ENCODE peak calls at places on chromosomes 1 and 21, in nine cellular contexts. H, U, G, Y, T, I, J, B and L are unnamed samples.

GRCh38 chr21:31873275-31873695 is 465 bp downstream of the HUNK start:
- DNase-seq in H (no peak), U (no peak), G (no peak), Y (peak), T (no peak), I (no peak), J (no peak), B (no peak), L (no peak)

GRCh38 chr1:33030575-33030974 is 6.1 kb downstream of the AK2 start:
- DNase-seq in H (no peak), U (no peak), G (peak), Y (no peak), T (no peak), I (no peak), J (no peak), B (no peak), L (no peak)

GRCh38 chr1:85465099-85465790 is at the start of gene DDAH1:
- DNase-seq in H (peak), U (peak), G (peak), Y (peak), T (no peak), I (no peak), J (no peak), B (peak), L (no peak)

GRCh38 chr1:62045579-62045978 is 149.1 kb upstream of the L1TD1 start:
- DNase-seq in H (peak), U (no peak), G (no peak), Y (no peak), T (no peak), I (no peak), J (no peak), B (no peak), L (peak)

GRCh38 chr1:178614286-178614685 is 101.4 kb downstream of the TEX35 start:
- DNase-seq in H (no peak), U (no peak), G (no peak), Y (peak), T (no peak), I (no peak), J (no peak), B (no peak), L (no peak)

GRCh38 chr1:52518962-52519361 is 33.9 kb downstream of the TUT4 start:
- DNase-seq in H (no peak), U (no peak), G (no peak), Y (no peak), T (no peak), I (no peak), J (no peak), B (no peak), L (no peak)

GRCh38 chr1:4275083-4275482 is 375.0 kb upstream of the C1orf174 start:
- DNase-seq in H (no peak), U (no peak), G (no peak), Y (no peak), T (no peak), I (no peak), J (no peak), B (no peak), L (no peak)

GRCh38 chr1:68140536-68140935 is 90.1 kb upstream of the DIRAS3 start:
- DNase-seq in H (no peak), U (no peak), G (peak), Y (no peak), T (no peak), I (no peak), J (no peak), B (no peak), L (no peak)

GRCh38 chr1:186503210-186503609 is 42.3 kb upstream of the PDC start:
- DNase-seq in H (no peak), U (no peak), G (peak), Y (no peak), T (no peak), I (no peak), J (no peak), B (no peak), L (no peak)

GRCh38 chr1:8880068-8880676 is 1.7 kb upstream of the ENO1 start:
- DNase-seq in H (no peak), U (peak), G (peak), Y (peak), T (no peak), I (no peak), J (no peak), B (peak), L (no peak)

GRCh38 chr1:21594495-21594894 is 74.7 kb downstream of the RAP1GAP start:
- DNase-seq in H (no peak), U (no peak), G (peak), Y (no peak), T (no peak), I (no peak), J (no peak), B (no peak), L (no peak)

GRCh38 chr1:186033744-186034345 is 299.7 kb downstream of the HMCN1 start:
- DNase-seq in H (no peak), U (no peak), G (peak), Y (no peak), T (no peak), I (no peak), J (no peak), B (no peak), L (no peak)

GRCh38 chr1:89286549-89287181 is 14.0 kb upstream of the GBP5 start:
- DNase-seq in H (no peak), U (no peak), G (no peak), Y (no peak), T (no peak), I (peak), J (no peak), B (no peak), L (no peak)

GRCh38 chr1:33815061-33815460 is 48.8 kb upstream of the HMGB4 start:
- DNase-seq in H (no peak), U (no peak), G (peak), Y (no peak), T (no peak), I (no peak), J (no peak), B (no peak), L (peak)

GRCh38 chr1:232793944-232794343 is 11.3 kb upstream of the MAP10 start:
- DNase-seq in H (no peak), U (no peak), G (peak), Y (no peak), T (no peak), I (no peak), J (no peak), B (no peak), L (peak)

GRCh38 chr1:32761253-32761877 is 55.8 kb downstream of the YARS1 start:
- DNase-seq in H (no peak), U (peak), G (peak), Y (peak), T (no peak), I (no peak), J (no peak), B (no peak), L (peak)

GRCh38 chr1:2591581-2592261 is 5.1 kb downstream of the PRXL2B start:
- DNase-seq in H (peak), U (peak), G (no peak), Y (no peak), T (no peak), I (no peak), J (no peak), B (no peak), L (no peak)

GRCh38 chr21:36473203-36473602 is 6.7 kb downstream of the CLDN14 start:
- DNase-seq in H (no peak), U (no peak), G (no peak), Y (no peak), T (no peak), I (no peak), J (no peak), B (no peak), L (no peak)

GRCh38 chr1:229557214-229557850 is 1.2 kb downstream of the ABCB10 start:
- DNase-seq in H (no peak), U (no peak), G (peak), Y (no peak), T (no peak), I (peak), J (no peak), B (no peak), L (no peak)

GRCh38 chr1:66350001-66350547 is 183.9 kb upstream of the SGIP1 start:
- DNase-seq in H (no peak), U (no peak), G (peak), Y (peak), T (no peak), I (peak), J (peak), B (peak), L (no peak)

GRCh38 chr1:178037510-178038253 is 56.2 kb upstream of the RASAL2 start:
- DNase-seq in H (peak), U (peak), G (peak), Y (peak), T (peak), I (no peak), J (no peak), B (peak), L (no peak)

GRCh38 chr21:45873418-45873817 is 108.2 kb upstream of the COL6A1 start:
- DNase-seq in H (no peak), U (no peak), G (no peak), Y (no peak), T (no peak), I (no peak), J (no peak), B (no peak), L (no peak)

GRCh38 chr1:47724427-47724999 is 272.7 kb downstream of the TRABD2B start:
- DNase-seq in H (no peak), U (no peak), G (no peak), Y (no peak), T (no peak), I (no peak), J (no peak), B (no peak), L (no peak)

GRCh38 chr1:28313710-28314510 is 14.9 kb upstream of the MED18 start:
- DNase-seq in H (peak), U (peak), G (peak), Y (no peak), T (peak), I (no peak), J (no peak), B (no peak), L (peak)

GRCh38 chr21:43657355-43658093 is 1.8 kb downstream of the HSF2BP start:
- DNase-seq in H (peak), U (no peak), G (peak), Y (no peak), T (no peak), I (no peak), J (no peak), B (no peak), L (no peak)

GRCh38 chr1:151370211-151370911 is 2.1 kb downstream of the SELENBP1 start:
- DNase-seq in H (peak), U (no peak), G (no peak), Y (no peak), T (no peak), I (no peak), J (no peak), B (no peak), L (no peak)

GRCh38 chr1:115478933-115479551 is 141.0 kb upstream of the NGF start:
- DNase-seq in H (no peak), U (no peak), G (no peak), Y (peak), T (peak), I (no peak), J (no peak), B (no peak), L (no peak)

GRCh38 chr1:6052543-6053205 is 7.0 kb downstream of the KCNAB2 start:
- DNase-seq in H (peak), U (peak), G (peak), Y (peak), T (no peak), I (peak), J (peak), B (peak), L (no peak)

GRCh38 chr1:186626969-186627368 is 53.3 kb downstream of the PTGS2 start:
- DNase-seq in H (no peak), U (no peak), G (peak), Y (no peak), T (no peak), I (no peak), J (no peak), B (no peak), L (no peak)

GRCh38 chr1:65924471-65924870 is 131.8 kb downstream of the PDE4B start:
- DNase-seq in H (no peak), U (no peak), G (peak), Y (no peak), T (no peak), I (no peak), J (no peak), B (no peak), L (peak)

GRCh38 chr1:226985239-226985838 is 45.2 kb downstream of the COQ8A start:
- DNase-seq in H (peak), U (no peak), G (no peak), Y (no peak), T (no peak), I (no peak), J (no peak), B (peak), L (no peak)

GRCh38 chr1:46310321-46310720 is 6.8 kb downstream of the UQCRH start:
- DNase-seq in H (no peak), U (no peak), G (no peak), Y (no peak), T (no peak), I (no peak), J (no peak), B (no peak), L (no peak)

GRCh38 chr1:53591924-53592323 is 132.7 kb downstream of the DMRTB1 start:
- DNase-seq in H (no peak), U (no peak), G (no peak), Y (no peak), T (no peak), I (no peak), J (no peak), B (no peak), L (no peak)

GRCh38 chr21:42545745-42546144 is 32.1 kb downstream of the SLC37A1 start:
- DNase-seq in H (peak), U (no peak), G (no peak), Y (no peak), T (no peak), I (no peak), J (no peak), B (no peak), L (no peak)

GRCh38 chr1:26177182-26177684 is at the start of gene CNKSR1:
- DNase-seq in H (no peak), U (no peak), G (no peak), Y (peak), T (no peak), I (no peak), J (no peak), B (no peak), L (peak)

GRCh38 chr1:53069663-53070327 is 7.8 kb downstream of the PODN start:
- DNase-seq in H (peak), U (peak), G (no peak), Y (no peak), T (peak), I (no peak), J (no peak), B (no peak), L (no peak)

GRCh38 chr1:30778156-30778978 is 20.8 kb upstream of the LAPTM5 start:
- DNase-seq in H (no peak), U (peak), G (peak), Y (no peak), T (no peak), I (no peak), J (no peak), B (no peak), L (peak)

GRCh38 chr1:33152685-33153432 is 29.0 kb downstream of the TRIM62 start:
- DNase-seq in H (peak), U (peak), G (peak), Y (peak), T (peak), I (no peak), J (no peak), B (peak), L (no peak)

GRCh38 chr1:15559189-15559815 is 25.5 kb downstream of the AGMAT start:
- DNase-seq in H (no peak), U (no peak), G (no peak), Y (no peak), T (no peak), I (no peak), J (no peak), B (no peak), L (peak)
- H3K27ac ChIP-seq in H (no peak), U (no peak), G (no peak), Y (peak), T (no peak), I (no peak), J (no peak), B (no peak), L (peak)

DNA sequence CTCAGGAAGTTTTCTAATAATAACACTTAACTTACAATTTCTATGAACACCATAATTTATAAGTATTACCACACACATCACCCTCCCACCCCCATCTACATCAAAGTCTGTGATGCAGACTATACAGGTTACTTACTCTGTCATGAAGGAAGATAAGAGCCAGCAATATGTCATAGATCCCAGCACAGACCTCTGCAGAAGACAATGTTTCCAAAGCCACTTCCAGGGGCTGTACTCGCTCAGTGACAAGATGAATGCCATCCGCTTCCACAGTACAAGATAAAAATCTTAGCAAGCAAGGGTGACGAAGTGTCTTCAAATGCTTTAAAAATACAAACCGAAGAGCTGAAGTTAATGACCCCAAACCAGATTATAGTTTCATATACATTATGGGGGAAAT is 15.2 kb downstream of the SCYL3 start:
- DNase-seq in H (no peak), U (no peak), G (no peak), Y (no peak), T (no peak), I (no peak), J (no peak), B (no peak), L (no peak)
- H3K27ac ChIP-seq in H (no peak), U (no peak), G (no peak), Y (no peak), T (no peak), I (no peak), J (no peak), B (no peak), L (no peak)

GRCh38 chr1:43651922-43652321 is 2.0 kb downstream of the KDM4A start:
- DNase-seq in H (no peak), U (no peak), G (peak), Y (no peak), T (no peak), I (no peak), J (no peak), B (no peak), L (no peak)
- H3K27ac ChIP-seq in H (no peak), U (no peak), G (no peak), Y (peak), T (no peak), I (no peak), J (no peak), B (no peak), L (peak)

GRCh38 chr1:152596986-152597385 is 3.0 kb upstream of the LCE3C start:
- DNase-seq in H (no peak), U (no peak), G (no peak), Y (no peak), T (no peak), I (no peak), J (no peak), B (no peak), L (no peak)
- H3K27ac ChIP-seq in H (no peak), U (no peak), G (no peak), Y (no peak), T (no peak), I (no peak), J (no peak), B (no peak), L (no peak)

GRCh38 chr1:36589006-36589405 is 106.3 kb upstream of the CSF3R start:
- DNase-seq in H (no peak), U (no peak), G (no peak), Y (no peak), T (no peak), I (no peak), J (no peak), B (no peak), L (no peak)
- H3K27ac ChIP-seq in H (no peak), U (no peak), G (no peak), Y (no peak), T (no peak), I (no peak), J (no peak), B (peak), L (no peak)